ENCODE peak calls at places on chromosome 3, in eight cellular contexts. R is neural progenitor cell, Y is kidney epithelial cell, G is foreskin keratinocyte, Q is astrocyte, W is astrocyte of the spinal cord, K is K562, H is ovary. O is an unnamed sample.

GRCh38 chr3:179695672-179696313 is 43.0 kb downstream of the USP13 start:
- DNase-seq in R (no peak), Y (no peak), G (no peak), Q (no peak), W (no peak), K (no peak), H (no peak), O (no peak)

GRCh38 chr3:170437696-170438407 is 19.2 kb downstream of the CLDN11 start:
- DNase-seq in R (no peak), Y (no peak), G (no peak), Q (no peak), W (no peak), K (no peak), H (no peak), O (peak; percentile 25)

GRCh38 chr3:141994856-141995255 is 118.4 kb downstream of the ATP1B3 start:
- DNase-seq in R (no peak), Y (no peak), G (no peak), Q (no peak), W (no peak), K (no peak), H (no peak), O (no peak)

GRCh38 chr3:127077068-127077467 is 94.2 kb downstream of the PLXNA1 start:
- DNase-seq in R (no peak), Y (no peak), G (no peak), Q (no peak), W (no peak), K (no peak), H (no peak), O (no peak)

GRCh38 chr3:171261487-171261886 is 198.7 kb downstream of the TNIK start:
- DNase-seq in R (no peak), Y (peak; percentile 38), G (peak; percentile 21), Q (peak; percentile 45), W (peak; percentile 26), K (no peak), H (no peak), O (no peak)

GRCh38 chr3:50687916-50688315 is 13.2 kb downstream of the DOCK3 start:
- DNase-seq in R (no peak), Y (no peak), G (no peak), Q (no peak), W (no peak), K (no peak), H (no peak), O (no peak)

GRCh38 chr3:39474126-39474515 is 6.6 kb downstream of the MOBP start:
- DNase-seq in R (no peak), Y (no peak), G (no peak), Q (no peak), W (no peak), K (no peak), H (no peak), O (no peak)

GRCh38 chr3:44862221-44862637 is 517 bp downstream of the TMEM42 start:
- DNase-seq in R (no peak), Y (no peak), G (peak; percentile 32), Q (peak; percentile 32), W (peak; percentile 42), K (no peak), H (no peak), O (no peak)

GRCh38 chr3:161508852-161509477 is 12.4 kb downstream of the OTOL1 start:
- DNase-seq in R (no peak), Y (no peak), G (no peak), Q (no peak), W (peak; percentile 13), K (peak; percentile 13), H (no peak), O (no peak)

GRCh38 chr3:123341871-123342630 is 106.8 kb downstream of the ADCY5 start:
- DNase-seq in R (no peak), Y (no peak), G (no peak), Q (no peak), W (no peak), K (peak; percentile 21), H (no peak), O (no peak)

GRCh38 chr3:171168551-171168950 is 142.0 kb upstream of the SLC2A2 start:
- DNase-seq in R (no peak), Y (no peak), G (no peak), Q (no peak), W (no peak), K (no peak), H (no peak), O (no peak)

GRCh38 chr3:16174389-16174788 is at the start of gene GALNT15:
- DNase-seq in R (peak; percentile 25), Y (peak; percentile 47), G (peak; percentile 24), Q (peak; percentile 98), W (peak; percentile 94), K (no peak), H (peak; percentile 88), O (no peak)

DNA sequence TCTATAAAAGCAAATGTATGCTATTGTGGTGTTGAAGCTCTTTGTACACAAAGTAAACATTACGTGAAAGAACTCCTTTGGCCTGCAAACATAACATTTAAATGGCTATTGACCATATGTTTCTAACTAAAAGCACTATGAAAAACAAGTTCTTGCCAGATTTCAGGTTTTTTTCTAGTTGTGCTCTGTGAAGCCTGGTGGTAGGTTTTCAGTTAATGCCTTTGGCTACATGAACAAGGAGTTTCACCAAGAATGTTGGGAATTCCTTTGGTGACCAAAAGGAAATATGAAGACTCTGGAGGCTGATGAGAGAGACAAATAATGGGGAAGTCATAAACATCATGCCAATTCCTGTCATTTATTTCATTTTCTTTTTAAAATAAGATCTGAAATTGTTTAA is 66.0 kb downstream of the RBMS3 start:
- DNase-seq in R (no peak), Y (no peak), G (no peak), Q (peak; percentile 76), W (peak; percentile 76), K (no peak), H (no peak), O (no peak)
- TF ChIP-seq CTCF in R (no peak), Y (no peak), G (no peak), Q (no peak), W (peak; percentile 13), K (no peak), H (no peak), O (no peak)

GRCh38 chr3:195224980-195225580 is 45.9 kb downstream of the XXYLT1 start:
- DNase-seq in R (no peak), Y (no peak), G (no peak), Q (no peak), W (no peak), K (no peak), H (peak; percentile 6), O (peak; percentile 31)

GRCh38 chr3:195227871-195228270 is 43.1 kb downstream of the XXYLT1 start:
- DNase-seq in R (no peak), Y (no peak), G (no peak), Q (no peak), W (no peak), K (no peak), H (peak; percentile 11), O (peak; percentile 17)

GRCh38 chr3:195226900-195227447 is 44.0 kb downstream of the XXYLT1 start:
- DNase-seq in R (peak; percentile 48), Y (no peak), G (no peak), Q (no peak), W (no peak), K (no peak), H (peak; percentile 14), O (peak; percentile 36)

GRCh38 chr3:195224156-195224979 is 46.6 kb downstream of the XXYLT1 start:
- DNase-seq in R (no peak), Y (no peak), G (no peak), Q (no peak), W (peak; percentile 31), K (no peak), H (peak; percentile 11), O (no peak)

DNA sequence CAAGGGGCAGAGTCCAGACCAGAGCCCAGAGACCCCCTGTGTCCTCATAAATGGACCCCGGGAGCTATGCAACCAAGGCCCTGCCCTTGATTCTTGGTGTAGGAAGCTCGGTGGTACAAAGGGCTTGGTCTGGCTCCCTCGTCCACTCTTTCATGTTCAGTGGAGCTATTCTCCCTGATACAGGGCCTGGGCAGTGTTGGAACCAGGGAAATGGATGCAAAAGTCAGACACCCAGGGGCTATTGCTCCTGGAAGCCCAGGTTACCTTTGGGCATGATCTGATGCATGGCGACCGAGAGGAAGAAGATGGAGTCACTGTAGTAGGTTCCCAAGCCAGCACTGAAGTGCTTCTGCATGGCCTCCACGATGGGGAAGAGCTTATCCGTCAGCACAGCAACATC is 44.5 kb downstream of the XXYLT1 start:
- DNase-seq in R (no peak), Y (no peak), G (no peak), Q (no peak), W (no peak), K (no peak), H (peak; percentile 6), O (peak; percentile 9)
- TF ChIP-seq CTCF in R (no peak), Y (no peak), G (no peak), Q (no peak), W (no peak), K (no peak), H (no peak), O (no peak)

GRCh38 chr3:138395865-138396751 is 38.3 kb upstream of the ESYT3 start:
- DNase-seq in R (no peak), Y (no peak), G (no peak), Q (no peak), W (no peak), K (no peak), H (no peak), O (no peak)

GRCh38 chr3:138399766-138400165 is 34.6 kb upstream of the ESYT3 start:
- DNase-seq in R (no peak), Y (no peak), G (no peak), Q (no peak), W (no peak), K (no peak), H (no peak), O (no peak)

GRCh38 chr3:138396752-138397410 is 37.5 kb upstream of the ESYT3 start:
- DNase-seq in R (no peak), Y (no peak), G (no peak), Q (no peak), W (no peak), K (no peak), H (no peak), O (no peak)

GRCh38 chr3:138398791-138399575 is 35.4 kb upstream of the ESYT3 start:
- DNase-seq in R (no peak), Y (no peak), G (no peak), Q (no peak), W (no peak), K (no peak), H (no peak), O (no peak)

DNA sequence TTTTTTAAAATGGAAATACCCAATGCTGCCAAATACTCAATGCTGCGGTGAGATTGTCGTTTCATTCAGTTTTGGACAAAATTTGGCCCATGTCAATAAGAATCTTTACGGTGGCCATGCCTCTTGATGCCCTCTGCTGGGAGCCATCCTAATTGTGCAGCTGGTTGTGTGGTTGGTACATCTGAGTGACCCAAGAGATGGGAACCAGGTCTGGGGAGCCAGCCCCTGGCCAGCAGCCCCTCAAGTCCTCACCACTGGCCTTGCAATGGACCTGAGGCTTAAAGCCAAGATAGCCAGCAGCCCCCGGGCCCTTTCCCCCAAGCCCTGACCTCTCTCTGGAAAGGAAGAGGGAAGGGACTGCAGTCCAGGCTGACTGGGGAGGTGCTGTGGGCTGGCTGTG is 36.4 kb upstream of the ESYT3 start:
- DNase-seq in R (no peak), Y (no peak), G (no peak), Q (no peak), W (no peak), K (no peak), H (no peak), O (no peak)
- TF ChIP-seq CTCF in R (peak; percentile 5), Y (peak; percentile 10), G (peak; percentile 43), Q (no peak), W (peak; percentile 13), K (no peak), H (no peak), O (no peak)

DNA sequence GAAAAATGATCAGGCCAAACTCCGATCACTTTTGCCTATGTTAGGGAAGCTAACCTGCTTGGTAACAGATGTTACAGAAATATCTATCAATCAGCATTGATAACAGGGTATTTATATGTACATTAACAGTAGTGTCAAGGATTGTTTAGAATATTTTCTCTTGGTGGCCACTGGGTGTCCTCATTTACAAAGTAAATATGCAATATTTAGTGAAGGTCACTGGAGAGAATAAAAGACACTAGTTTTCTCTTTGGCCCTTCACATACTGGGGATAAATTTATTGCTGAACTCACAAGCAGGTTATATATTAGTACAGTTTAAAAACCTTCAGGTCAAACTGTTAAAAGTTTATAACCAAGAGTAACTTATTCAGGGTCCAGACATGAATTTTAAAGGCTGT is 69.0 kb downstream of the TIGIT start:
- DNase-seq in R (no peak), Y (no peak), G (no peak), Q (peak; percentile 27), W (peak; percentile 57), K (peak; percentile 5), H (no peak), O (no peak)
- TF ChIP-seq CTCF in R (peak; percentile 54), Y (peak; percentile 27), G (peak; percentile 61), Q (peak; percentile 46), W (peak; percentile 47), K (no peak), H (peak; percentile 47), O (peak; percentile 38)